ENCODE peak calls at places on chromosomes 11 and 22, in four cellular contexts. J, S, Y and V are unnamed samples.
A peak's percentile ranks its signal among the peaks of the same experiment; 100 is the strongest.

GRCh38 chr11:79404325-79404724 is 36.5 kb downstream of the TENM4 start:
- DNase-seq in J (no peak), S (no peak), Y (no peak), V (no peak)

GRCh38 chr11:128416976-128417375 is 170.4 kb downstream of the ETS1 start:
- DNase-seq in J (no peak), S (no peak), Y (no peak), V (no peak)

GRCh38 chr11:72491001-72491400 is 56.7 kb upstream of the CLPB start:
- DNase-seq in J (no peak), S (no peak), Y (no peak), V (no peak)

GRCh38 chr11:33044281-33044680 is 4.9 kb downstream of the TCP11L1 start:
- DNase-seq in J (peak; percentile 69), S (peak; percentile 91), Y (no peak), V (no peak)

GRCh38 chr22:29128891-29129643 is 56.2 kb downstream of the KREMEN1 start:
- DNase-seq in J (no peak), S (peak; percentile 16), Y (no peak), V (no peak)

GRCh38 chr22:43829448-43829821 is 17.3 kb upstream of the EFCAB6 start:
- DNase-seq in J (peak; percentile 29), S (no peak), Y (no peak), V (peak; percentile 7)

GRCh38 chr22:44573451-44573850 is 75.4 kb upstream of the RTL6 start:
- DNase-seq in J (no peak), S (no peak), Y (peak; percentile 13), V (no peak)

GRCh38 chr11:64923944-64924909 is at the start of gene PPP2R5B:
- DNase-seq in J (peak; percentile 95), S (peak; percentile 94), Y (peak; percentile 96), V (peak; percentile 94)

GRCh38 chr22:25282346-25282670 is 62.9 kb downstream of the CRYBB2 start:
- DNase-seq in J (no peak), S (no peak), Y (no peak), V (no peak)

GRCh38 chr22:29314074-29314473 is 1.4 kb downstream of the RASL10A start:
- DNase-seq in J (no peak), S (no peak), Y (peak; percentile 29), V (no peak)

GRCh38 chr11:45847908-45848316 is 637 bp downstream of the CRY2 start:
- DNase-seq in J (peak; percentile 55), S (peak; percentile 39), Y (no peak), V (no peak)

GRCh38 chr11:17738350-17739207 is 4.0 kb downstream of the KCNC1 start:
- DNase-seq in J (no peak), S (no peak), Y (peak; percentile 66), V (no peak)

GRCh38 chr11:32391965-32392553 is 43.3 kb downstream of the WT1 start:
- DNase-seq in J (peak; percentile 77), S (peak; percentile 17), Y (no peak), V (no peak)

GRCh38 chr11:93986716-93987115 is 34.4 kb upstream of the HEPHL1 start:
- DNase-seq in J (peak; percentile 73), S (no peak), Y (no peak), V (no peak)

GRCh38 chr11:64372802-64373597 is 14.0 kb downstream of the RPS6KA4 start:
- DNase-seq in J (no peak), S (peak; percentile 8), Y (no peak), V (no peak)

GRCh38 chr22:28283025-28283654 is 364.1 kb upstream of the PITPNB start:
- DNase-seq in J (peak; percentile 74), S (peak; percentile 12), Y (no peak), V (no peak)

GRCh38 chr11:67199751-67200150 is 66.5 kb upstream of the GRK2 start:
- DNase-seq in J (no peak), S (no peak), Y (no peak), V (no peak)

GRCh38 chr11:74611369-74611861 is 19.0 kb downstream of the POLD3 start:
- DNase-seq in J (peak; percentile 75), S (peak; percentile 63), Y (no peak), V (no peak)

GRCh38 chr11:87300640-87301381 is 263.1 kb downstream of the TMEM135 start:
- DNase-seq in J (no peak), S (no peak), Y (no peak), V (no peak)

GRCh38 chr11:35163707-35164496 is 24.9 kb downstream of the CD44 start:
- DNase-seq in J (no peak), S (no peak), Y (no peak), V (no peak)

GRCh38 chr11:35464308-35464707 is 45.0 kb upstream of the SLC1A2 start:
- DNase-seq in J (no peak), S (no peak), Y (no peak), V (no peak)

GRCh38 chr11:76835928-76836612 is 24.6 kb upstream of the ACER3 start:
- DNase-seq in J (peak; percentile 58), S (peak; percentile 55), Y (no peak), V (no peak)

GRCh38 chr11:46120711-46121327 is 435 bp downstream of the PHF21A start:
- DNase-seq in J (peak; percentile 82), S (peak; percentile 79), Y (no peak), V (no peak)

GRCh38 chr22:49583886-49584505 is 243.7 kb downstream of the BRD1 start:
- DNase-seq in J (no peak), S (no peak), Y (no peak), V (no peak)

GRCh38 chr11:48107188-48107704 is 109.4 kb upstream of the OR4B1 start:
- DNase-seq in J (no peak), S (peak; percentile 50), Y (no peak), V (peak; percentile 81)

GRCh38 chr11:61949169-61950034 is 749 bp upstream of the BEST1 start:
- DNase-seq in J (peak; percentile 91), S (peak; percentile 84), Y (no peak), V (peak; percentile 85)

GRCh38 chr11:70127653-70128434 is 49.7 kb downstream of the ANO1 start:
- DNase-seq in J (peak; percentile 42), S (no peak), Y (peak; percentile 4), V (no peak)

GRCh38 chr11:76048763-76049162 is 157.5 kb downstream of the WNT11 start:
- DNase-seq in J (no peak), S (no peak), Y (no peak), V (no peak)

DNA sequence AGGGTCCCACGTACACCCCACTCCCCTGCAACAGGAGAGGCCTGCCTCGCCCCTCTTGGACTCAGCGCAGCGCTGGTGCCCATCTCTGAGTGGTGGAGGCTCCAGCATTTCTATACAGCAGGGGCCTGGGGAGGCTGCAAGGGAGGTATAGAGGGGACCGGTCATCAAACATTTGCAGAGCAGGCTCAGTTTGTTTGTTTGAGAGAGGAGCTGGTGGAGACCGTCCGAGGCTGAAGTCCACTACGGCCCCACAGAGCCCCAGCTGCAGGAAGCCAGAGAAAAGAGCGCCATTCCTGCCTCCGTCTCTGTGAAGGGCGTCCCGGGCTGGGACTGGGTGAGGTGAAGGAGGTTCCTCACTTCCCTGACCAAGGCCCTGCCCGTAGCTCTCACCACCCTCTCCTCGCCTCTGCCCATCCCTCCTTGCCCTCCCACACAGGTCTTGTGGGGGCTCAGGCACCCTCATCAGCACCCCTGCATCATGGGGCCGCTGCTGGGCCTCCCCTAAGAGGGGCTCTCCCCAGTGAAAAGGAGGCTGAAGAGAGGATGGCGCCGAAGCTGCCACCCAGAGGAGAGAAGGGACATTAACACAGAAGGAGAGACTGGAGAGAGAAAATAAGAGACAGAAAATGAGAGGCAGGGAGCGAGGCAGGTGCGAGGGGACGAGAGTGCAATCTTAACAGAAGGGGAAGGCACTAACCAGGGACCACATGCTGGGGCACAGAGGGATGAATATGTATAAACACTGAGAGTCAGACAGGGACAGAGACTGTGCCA is 24.6 kb downstream of the RPUSD4 start:
- DNase-seq in J (no peak), S (no peak), Y (no peak), V (no peak)
- TF ChIP-seq CTCF in J (peak; percentile 16), S (peak; percentile 45), Y (no peak), V (no peak)

DNA sequence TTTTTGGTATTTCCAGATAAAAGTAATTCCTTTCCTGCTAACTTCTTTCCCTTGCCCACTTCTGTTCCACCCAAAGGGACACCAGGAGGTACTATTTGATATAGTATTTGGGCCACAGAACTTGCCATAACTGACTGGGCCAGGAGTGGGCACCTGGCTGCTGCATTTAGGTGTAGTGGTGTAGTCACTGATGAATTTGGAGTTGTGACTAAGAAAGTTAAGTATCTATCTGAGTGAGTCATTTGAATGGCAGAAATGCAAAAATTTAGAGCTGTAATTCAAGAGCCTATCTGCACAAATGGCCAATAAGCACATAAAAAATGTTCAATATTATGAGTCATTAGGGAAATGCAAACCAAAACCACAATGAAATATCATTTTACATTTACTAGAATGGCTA is 14.8 kb downstream of the GLYATL2 start:
- DNase-seq in J (peak; percentile 62), S (peak; percentile 46), Y (no peak), V (no peak)
- TF ChIP-seq CTCF in J (no peak), S (no peak), Y (no peak), V (no peak)

GRCh38 chr11:60924110-60924905 is at the start of gene TMEM132A:
- DNase-seq in J (peak; percentile 58), S (peak; percentile 34), Y (no peak), V (no peak)

GRCh38 chr11:60927061-60927592 is 2.9 kb downstream of the TMEM132A start:
- DNase-seq in J (no peak), S (no peak), Y (no peak), V (no peak)

GRCh38 chr11:60924906-60925684 is 835 bp downstream of the TMEM132A start:
- DNase-seq in J (no peak), S (no peak), Y (no peak), V (no peak)

GRCh38 chr11:60926500-60926899 is 2.2 kb downstream of the TMEM132A start:
- DNase-seq in J (no peak), S (no peak), Y (no peak), V (no peak)

GRCh38 chr11:60925685-60926267 is 1.5 kb downstream of the TMEM132A start:
- DNase-seq in J (no peak), S (peak; percentile 59), Y (no peak), V (no peak)
- TF ChIP-seq CTCF in J (no peak), S (peak; percentile 9), Y (no peak), V (no peak)

DNA sequence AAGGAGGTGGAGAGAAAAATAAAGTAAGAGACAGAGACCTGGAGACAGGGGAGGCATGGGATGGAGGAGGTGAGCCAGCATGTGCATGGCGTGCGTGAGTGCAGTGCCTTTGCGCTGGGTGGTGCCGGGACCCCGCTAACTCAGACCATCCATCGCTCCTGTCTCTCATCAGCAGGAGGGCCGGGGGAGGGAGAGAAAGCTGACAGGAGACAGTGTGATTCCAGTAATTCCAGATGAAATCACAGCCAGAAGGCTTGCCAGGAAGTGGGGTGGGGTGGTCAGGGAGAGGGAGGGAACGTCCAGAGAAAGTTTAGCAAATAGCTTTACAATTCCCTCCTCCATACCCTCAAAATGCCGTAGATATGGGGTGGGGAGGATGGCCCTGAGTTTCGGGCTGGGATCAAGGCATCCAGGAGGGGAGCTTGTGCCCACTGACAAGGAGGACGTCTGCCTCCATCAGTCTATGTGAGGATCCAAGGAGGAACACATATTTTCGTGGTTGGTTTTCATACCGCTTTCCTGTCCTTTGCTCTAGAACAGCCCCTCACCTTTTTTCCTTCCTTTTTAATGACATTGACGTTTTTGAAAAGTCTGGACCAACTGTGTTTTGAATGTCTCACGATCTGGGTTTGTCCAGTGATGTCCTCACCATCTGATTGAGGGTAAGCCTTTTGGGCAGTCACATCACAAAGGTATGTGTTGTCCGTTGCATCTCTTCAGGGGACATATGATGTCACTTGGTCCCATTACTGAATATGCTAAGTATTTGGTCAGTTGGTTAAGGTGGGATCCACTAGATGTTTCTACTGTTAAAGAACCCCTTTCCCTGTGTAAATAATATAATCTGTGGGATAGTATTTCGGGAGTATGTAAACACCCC is 567.3 kb downstream of the MIAT start:
- DNase-seq in J (peak; percentile 89), S (no peak), Y (no peak), V (no peak)
- TF ChIP-seq CTCF in J (no peak), S (no peak), Y (no peak), V (no peak)